ENCODE peak calls at places on chromosomes 16 and 17, in eight cellular contexts. One of them, this sample, is unnamed.

GRCh38 chr17:17886747-17887146 is 50.0 kb upstream of the SREBF1 start:
- DNase-seq in foreskin fibroblast: no peak
- DNase-seq in CD4-positive, alpha-beta T cell: no peak
- DNase-seq in natural killer cell: no peak
- DNase-seq in uterus: peak
- DNase-seq in ovary: no peak
- DNase-seq in lung: no peak
- DNase-seq in H9: no peak
- DNase-seq in this sample: no peak

GRCh38 chr16:89842471-89843408 is 14.5 kb downstream of the SPIRE2 start:
- DNase-seq in foreskin fibroblast: no peak
- DNase-seq in CD4-positive, alpha-beta T cell: no peak
- DNase-seq in natural killer cell: no peak
- DNase-seq in uterus: no peak
- DNase-seq in ovary: no peak
- DNase-seq in lung: no peak
- DNase-seq in H9: peak
- DNase-seq in this sample: no peak

GRCh38 chr16:27429981-27430441 is 28.0 kb downstream of the IL21R start:
- DNase-seq in foreskin fibroblast: no peak
- DNase-seq in CD4-positive, alpha-beta T cell: no peak
- DNase-seq in natural killer cell: peak
- DNase-seq in uterus: no peak
- DNase-seq in ovary: no peak
- DNase-seq in lung: peak
- DNase-seq in H9: peak
- DNase-seq in this sample: no peak

GRCh38 chr17:46056800-46057304 is 57.8 kb downstream of the STH start:
- DNase-seq in foreskin fibroblast: peak
- DNase-seq in CD4-positive, alpha-beta T cell: no peak
- DNase-seq in natural killer cell: no peak
- DNase-seq in uterus: no peak
- DNase-seq in ovary: no peak
- DNase-seq in lung: no peak
- DNase-seq in H9: no peak
- DNase-seq in this sample: no peak

GRCh38 chr17:15281909-15282308 is 16.8 kb upstream of the PMP22 start:
- DNase-seq in foreskin fibroblast: no peak
- DNase-seq in CD4-positive, alpha-beta T cell: no peak
- DNase-seq in natural killer cell: no peak
- DNase-seq in uterus: no peak
- DNase-seq in ovary: no peak
- DNase-seq in lung: no peak
- DNase-seq in H9: no peak
- DNase-seq in this sample: no peak

GRCh38 chr17:73458191-73458590 is 146.4 kb upstream of the CDC42EP4 start:
- DNase-seq in foreskin fibroblast: no peak
- DNase-seq in CD4-positive, alpha-beta T cell: no peak
- DNase-seq in natural killer cell: no peak
- DNase-seq in uterus: no peak
- DNase-seq in ovary: no peak
- DNase-seq in lung: no peak
- DNase-seq in H9: no peak
- DNase-seq in this sample: no peak

GRCh38 chr17:44360826-44361225 is 2.8 kb downstream of the FAM171A2 start:
- DNase-seq in foreskin fibroblast: peak
- DNase-seq in CD4-positive, alpha-beta T cell: no peak
- DNase-seq in natural killer cell: no peak
- DNase-seq in uterus: peak
- DNase-seq in ovary: peak
- DNase-seq in lung: no peak
- DNase-seq in H9: no peak
- DNase-seq in this sample: no peak

GRCh38 chr16:23504453-23505179 is 5.7 kb downstream of the GGA2 start:
- DNase-seq in foreskin fibroblast: peak
- DNase-seq in CD4-positive, alpha-beta T cell: peak
- DNase-seq in natural killer cell: peak
- DNase-seq in uterus: peak
- DNase-seq in ovary: peak
- DNase-seq in lung: peak
- DNase-seq in H9: peak
- DNase-seq in this sample: no peak

GRCh38 chr17:69870091-69870530 is 204.9 kb upstream of the KCNJ16 start:
- DNase-seq in foreskin fibroblast: peak
- DNase-seq in CD4-positive, alpha-beta T cell: no peak
- DNase-seq in natural killer cell: no peak
- DNase-seq in uterus: no peak
- DNase-seq in ovary: no peak
- DNase-seq in lung: no peak
- DNase-seq in H9: no peak
- DNase-seq in this sample: no peak

GRCh38 chr17:71168083-71168741 is 952.6 kb upstream of the SOX9 start:
- DNase-seq in foreskin fibroblast: no peak
- DNase-seq in CD4-positive, alpha-beta T cell: no peak
- DNase-seq in natural killer cell: no peak
- DNase-seq in uterus: no peak
- DNase-seq in ovary: no peak
- DNase-seq in lung: no peak
- DNase-seq in H9: no peak
- DNase-seq in this sample: no peak

GRCh38 chr17:79777844-79778503 is at the start of gene CBX2:
- DNase-seq in foreskin fibroblast: peak
- DNase-seq in CD4-positive, alpha-beta T cell: peak
- DNase-seq in natural killer cell: peak
- DNase-seq in uterus: peak
- DNase-seq in ovary: peak
- DNase-seq in lung: peak
- DNase-seq in H9: peak
- DNase-seq in this sample: peak

GRCh38 chr16:27547134-27547533 is 2.6 kb downstream of the GTF3C1 start:
- DNase-seq in foreskin fibroblast: peak
- DNase-seq in CD4-positive, alpha-beta T cell: no peak
- DNase-seq in natural killer cell: no peak
- DNase-seq in uterus: peak
- DNase-seq in ovary: no peak
- DNase-seq in lung: no peak
- DNase-seq in H9: no peak
- DNase-seq in this sample: no peak

GRCh38 chr17:47117386-47117785 is 71.7 kb downstream of the CDC27 start:
- DNase-seq in foreskin fibroblast: no peak
- DNase-seq in CD4-positive, alpha-beta T cell: no peak
- DNase-seq in natural killer cell: no peak
- DNase-seq in uterus: no peak
- DNase-seq in ovary: no peak
- DNase-seq in lung: no peak
- DNase-seq in H9: no peak
- DNase-seq in this sample: no peak

GRCh38 chr16:89586853-89587252 is 11.3 kb downstream of the CPNE7 start:
- DNase-seq in foreskin fibroblast: no peak
- DNase-seq in CD4-positive, alpha-beta T cell: no peak
- DNase-seq in natural killer cell: no peak
- DNase-seq in uterus: no peak
- DNase-seq in ovary: no peak
- DNase-seq in lung: no peak
- DNase-seq in H9: no peak
- DNase-seq in this sample: no peak

GRCh38 chr17:67200727-67201301 is 44.2 kb downstream of the HELZ start:
- DNase-seq in foreskin fibroblast: no peak
- DNase-seq in CD4-positive, alpha-beta T cell: no peak
- DNase-seq in natural killer cell: no peak
- DNase-seq in uterus: no peak
- DNase-seq in ovary: no peak
- DNase-seq in lung: no peak
- DNase-seq in H9: no peak
- DNase-seq in this sample: no peak

GRCh38 chr16:5350118-5350517 is 252.5 kb upstream of the EEF2KMT start:
- DNase-seq in foreskin fibroblast: no peak
- DNase-seq in CD4-positive, alpha-beta T cell: no peak
- DNase-seq in natural killer cell: no peak
- DNase-seq in uterus: no peak
- DNase-seq in ovary: no peak
- DNase-seq in lung: no peak
- DNase-seq in H9: peak
- DNase-seq in this sample: no peak

GRCh38 chr17:68296217-68297140 is 5.2 kb downstream of the ARSG start:
- DNase-seq in foreskin fibroblast: no peak
- DNase-seq in CD4-positive, alpha-beta T cell: peak
- DNase-seq in natural killer cell: peak
- DNase-seq in uterus: no peak
- DNase-seq in ovary: no peak
- DNase-seq in lung: no peak
- DNase-seq in H9: no peak
- DNase-seq in this sample: no peak

GRCh38 chr16:57700801-57701551 is 6.4 kb downstream of the DRC7 start:
- DNase-seq in foreskin fibroblast: no peak
- DNase-seq in CD4-positive, alpha-beta T cell: no peak
- DNase-seq in natural killer cell: no peak
- DNase-seq in uterus: no peak
- DNase-seq in ovary: no peak
- DNase-seq in lung: no peak
- DNase-seq in H9: no peak
- DNase-seq in this sample: no peak

GRCh38 chr17:42056634-42057033 is 6.2 kb upstream of the C17orf113 start:
- DNase-seq in foreskin fibroblast: no peak
- DNase-seq in CD4-positive, alpha-beta T cell: no peak
- DNase-seq in natural killer cell: no peak
- DNase-seq in uterus: no peak
- DNase-seq in ovary: no peak
- DNase-seq in lung: no peak
- DNase-seq in H9: no peak
- DNase-seq in this sample: no peak

GRCh38 chr17:77810536-77810935 is 148.0 kb upstream of the TNRC6C start:
- DNase-seq in foreskin fibroblast: peak
- DNase-seq in CD4-positive, alpha-beta T cell: no peak
- DNase-seq in natural killer cell: no peak
- DNase-seq in uterus: peak
- DNase-seq in ovary: no peak
- DNase-seq in lung: no peak
- DNase-seq in H9: peak
- DNase-seq in this sample: no peak

GRCh38 chr16:56356276-56357241 is 68.8 kb downstream of the AMFR start:
- DNase-seq in foreskin fibroblast: peak
- DNase-seq in CD4-positive, alpha-beta T cell: peak
- DNase-seq in natural killer cell: peak
- DNase-seq in uterus: peak
- DNase-seq in ovary: peak
- DNase-seq in lung: peak
- DNase-seq in H9: peak
- DNase-seq in this sample: peak

GRCh38 chr16:53129281-53130192 is 74.7 kb downstream of the CHD9 start:
- DNase-seq in foreskin fibroblast: no peak
- DNase-seq in CD4-positive, alpha-beta T cell: no peak
- DNase-seq in natural killer cell: no peak
- DNase-seq in uterus: no peak
- DNase-seq in ovary: no peak
- DNase-seq in lung: no peak
- DNase-seq in H9: no peak
- DNase-seq in this sample: no peak

DNA sequence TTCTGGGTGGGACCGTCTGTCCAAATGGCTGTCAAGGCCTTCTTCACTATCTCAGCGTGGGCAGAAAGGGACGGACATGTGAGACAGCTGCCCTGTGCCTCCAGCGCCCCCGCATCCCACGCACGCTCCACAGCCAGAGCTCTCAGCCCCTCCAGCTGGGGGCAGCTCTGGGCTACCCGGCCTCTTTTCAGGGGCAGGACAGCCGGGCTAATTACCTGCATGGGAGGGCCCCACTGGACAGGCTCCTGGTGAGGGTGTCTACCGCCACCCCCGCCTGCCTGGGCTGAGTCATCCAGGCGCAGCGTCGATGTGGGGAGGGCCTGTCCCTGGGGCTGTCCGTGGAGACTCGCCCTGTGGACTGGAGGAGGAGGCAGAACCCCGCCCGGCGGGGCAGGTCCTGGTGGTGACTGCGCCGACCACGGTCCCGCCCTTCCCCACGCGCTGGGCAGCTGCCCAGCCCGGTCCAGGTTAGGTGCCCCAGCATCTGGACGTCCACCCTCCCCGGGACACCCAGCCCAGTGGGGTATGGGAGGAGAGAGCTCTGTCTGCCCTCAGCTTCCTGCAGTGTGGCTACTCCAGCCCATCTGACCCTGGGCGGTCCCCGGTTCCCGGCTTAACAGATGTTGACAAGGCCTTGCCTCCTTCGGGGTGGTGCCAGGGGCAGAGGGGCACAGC is 5.9 kb upstream of the METRNL start:
- DNase-seq in foreskin fibroblast: no peak
- DNase-seq in CD4-positive, alpha-beta T cell: no peak
- DNase-seq in natural killer cell: no peak
- DNase-seq in uterus: no peak
- DNase-seq in ovary: peak
- DNase-seq in lung: no peak
- DNase-seq in H9: no peak
- DNase-seq in this sample: no peak
- TF ChIP-seq CTCF in foreskin fibroblast: no peak
- TF ChIP-seq CTCF in CD4-positive, alpha-beta T cell: no peak
- TF ChIP-seq CTCF in natural killer cell: no peak
- TF ChIP-seq CTCF in uterus: no peak
- TF ChIP-seq CTCF in ovary: no peak
- TF ChIP-seq CTCF in lung: no peak
- TF ChIP-seq CTCF in H9: no peak
- TF ChIP-seq CTCF in this sample: no peak

DNA sequence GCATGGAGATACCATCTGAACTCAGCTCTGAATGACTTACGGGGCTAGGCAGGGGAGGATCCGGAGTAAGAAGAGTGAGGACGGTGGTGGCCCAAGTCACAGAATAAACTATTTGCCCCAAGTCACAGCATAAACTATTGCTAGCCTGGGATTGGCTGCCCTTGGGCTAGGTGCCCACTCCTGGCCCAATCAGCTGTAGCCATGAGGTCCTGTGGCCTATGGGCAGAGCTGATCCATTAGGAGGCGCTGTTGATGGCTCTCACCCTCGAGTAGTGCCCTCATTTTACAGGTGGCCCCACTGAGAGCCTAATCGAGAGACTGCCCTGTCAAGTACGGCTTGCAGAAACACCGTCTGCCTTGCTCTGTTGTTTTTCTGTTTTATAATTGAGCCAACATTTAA is 62.3 kb upstream of the ZNF423 start:
- DNase-seq in foreskin fibroblast: no peak
- DNase-seq in CD4-positive, alpha-beta T cell: no peak
- DNase-seq in natural killer cell: no peak
- DNase-seq in uterus: no peak
- DNase-seq in ovary: no peak
- DNase-seq in lung: no peak
- DNase-seq in H9: peak
- DNase-seq in this sample: no peak
- TF ChIP-seq CTCF in foreskin fibroblast: no peak
- TF ChIP-seq CTCF in CD4-positive, alpha-beta T cell: no peak
- TF ChIP-seq CTCF in natural killer cell: no peak
- TF ChIP-seq CTCF in uterus: no peak
- TF ChIP-seq CTCF in ovary: no peak
- TF ChIP-seq CTCF in lung: no peak
- TF ChIP-seq CTCF in H9: peak
- TF ChIP-seq CTCF in this sample: no peak

GRCh38 chr16:86088816-86089215 is 189.9 kb downstream of the IRF8 start:
- DNase-seq in foreskin fibroblast: no peak
- DNase-seq in CD4-positive, alpha-beta T cell: no peak
- DNase-seq in natural killer cell: no peak
- DNase-seq in uterus: no peak
- DNase-seq in ovary: no peak
- DNase-seq in lung: no peak
- DNase-seq in H9: no peak
- DNase-seq in this sample: no peak
- TF ChIP-seq CTCF in foreskin fibroblast: no peak
- TF ChIP-seq CTCF in CD4-positive, alpha-beta T cell: no peak
- TF ChIP-seq CTCF in natural killer cell: no peak
- TF ChIP-seq CTCF in uterus: no peak
- TF ChIP-seq CTCF in ovary: no peak
- TF ChIP-seq CTCF in lung: no peak
- TF ChIP-seq CTCF in H9: no peak
- TF ChIP-seq CTCF in this sample: no peak

GRCh38 chr16:19382887-19383816 is 34.5 kb upstream of the TMC5 start:
- DNase-seq in foreskin fibroblast: no peak
- DNase-seq in CD4-positive, alpha-beta T cell: no peak
- DNase-seq in natural killer cell: no peak
- DNase-seq in uterus: no peak
- DNase-seq in ovary: no peak
- DNase-seq in lung: peak
- DNase-seq in H9: no peak
- DNase-seq in this sample: no peak
- TF ChIP-seq CTCF in foreskin fibroblast: no peak
- TF ChIP-seq CTCF in CD4-positive, alpha-beta T cell: no peak
- TF ChIP-seq CTCF in natural killer cell: no peak
- TF ChIP-seq CTCF in uterus: no peak
- TF ChIP-seq CTCF in ovary: no peak
- TF ChIP-seq CTCF in lung: no peak
- TF ChIP-seq CTCF in H9: no peak
- TF ChIP-seq CTCF in this sample: no peak